ENCODE peak calls at places on chromosomes 7 and 10, in four cellular contexts. A is osteocyte, P is esophagus squamous epithelium, F is kidney epithelial cell. H is an unnamed sample.

GRCh38 chr7:150845471-150845870 is 6.8 kb upstream of the AOC1 start:
- DNase-seq in A (no peak), P (no peak), F (no peak), H (no peak)

GRCh38 chr10:38146579-38147333 is 52.6 kb downstream of the ZNF37A start:
- DNase-seq in A (no peak), P (no peak), F (no peak), H (no peak)

GRCh38 chr7:36366005-36366583 is 23.6 kb upstream of the ANLN start:
- DNase-seq in A (no peak), P (no peak), F (no peak), H (no peak)

GRCh38 chr10:1369197-1369596 is 313.0 kb downstream of the WDR37 start:
- DNase-seq in A (peak), P (no peak), F (no peak), H (no peak)

GRCh38 chr7:32400676-32401075 is 89.5 kb downstream of the LSM5 start:
- DNase-seq in A (peak), P (no peak), F (no peak), H (no peak)

GRCh38 chr10:47406870-47407648 is 23.0 kb upstream of the ZNF488 start:
- DNase-seq in A (no peak), P (no peak), F (peak), H (peak)

GRCh38 chr7:63008366-63008765 is 990.3 kb upstream of the ZNF722 start:
- DNase-seq in A (no peak), P (no peak), F (no peak), H (no peak)

GRCh38 chr10:133278577-133279265 is 2.1 kb upstream of the ADAM8 start:
- DNase-seq in A (no peak), P (peak), F (peak), H (peak)

GRCh38 chr10:1738950-1739349 is 1.6 kb upstream of the ADARB2 start:
- DNase-seq in A (no peak), P (no peak), F (no peak), H (no peak)

GRCh38 chr7:118185163-118185860 is 1.3 kb downstream of the LSM8 start:
- DNase-seq in A (no peak), P (no peak), F (no peak), H (peak)

GRCh38 chr7:90242369-90243168 is 2.4 kb upstream of the CFAP69 start:
- DNase-seq in A (no peak), P (no peak), F (no peak), H (no peak)

GRCh38 chr10:58326967-58327381 is 7.8 kb upstream of the UBE2D1 start:
- DNase-seq in A (no peak), P (no peak), F (no peak), H (peak)

GRCh38 chr10:13649844-13650520 is 63.2 kb downstream of the PRPF18 start:
- DNase-seq in A (no peak), P (no peak), F (no peak), H (no peak)

GRCh38 chr7:103810112-103810744 is 179.2 kb downstream of the RELN start:
- DNase-seq in A (no peak), P (no peak), F (peak), H (no peak)

GRCh38 chr7:145729701-145730100 is 386.9 kb upstream of the CNTNAP2 start:
- DNase-seq in A (no peak), P (no peak), F (no peak), H (no peak)

GRCh38 chr7:50190772-50191171 is 97.7 kb upstream of the ZPBP start:
- DNase-seq in A (no peak), P (no peak), F (no peak), H (no peak)

GRCh38 chr7:73442222-73442902 is 8.8 kb downstream of the FZD9 start:
- DNase-seq in A (no peak), P (no peak), F (no peak), H (no peak)

GRCh38 chr7:110839866-110840265 is 251.1 kb upstream of the LRRN3 start:
- DNase-seq in A (no peak), P (no peak), F (no peak), H (peak)

GRCh38 chr10:62019013-62019684 is 117.7 kb downstream of the ARID5B start:
- DNase-seq in A (no peak), P (no peak), F (no peak), H (peak)

GRCh38 chr10:49508249-49508648 is 30.7 kb downstream of the ERCC6 start:
- DNase-seq in A (no peak), P (no peak), F (no peak), H (no peak)

GRCh38 chr10:131948501-131948900 is 33.2 kb downstream of the BNIP3 start:
- DNase-seq in A (no peak), P (no peak), F (no peak), H (no peak)

GRCh38 chr10:128852449-128852848 is 614.6 kb upstream of the MGMT start:
- DNase-seq in A (peak), P (no peak), F (no peak), H (no peak)

GRCh38 chr10:15439381-15439837 is 68.3 kb upstream of the FAM171A1 start:
- DNase-seq in A (no peak), P (no peak), F (no peak), H (peak)

GRCh38 chr7:68688416-68689086 is 909.7 kb upstream of the AUTS2 start:
- DNase-seq in A (no peak), P (no peak), F (no peak), H (no peak)

GRCh38 chr10:112559328-112559727 is 112.3 kb downstream of the VTI1A start:
- DNase-seq in A (no peak), P (no peak), F (no peak), H (no peak)

GRCh38 chr10:6581750-6582697 is 1.9 kb upstream of the PRKCQ start:
- DNase-seq in A (no peak), P (no peak), F (no peak), H (no peak)

GRCh38 chr10:103659674-103660363 is 166.3 kb downstream of the NEURL1 start:
- DNase-seq in A (peak), P (no peak), F (peak), H (peak)

GRCh38 chr7:95324396-95324795 is at the start of gene PON1:
- DNase-seq in A (no peak), P (no peak), F (no peak), H (no peak)

GRCh38 chr7:105677803-105678583 is 96.7 kb upstream of the EFCAB10 start:
- DNase-seq in A (no peak), P (no peak), F (no peak), H (no peak)

GRCh38 chr7:135242096-135242684 is 8.6 kb downstream of the STRA8 start:
- DNase-seq in A (no peak), P (no peak), F (no peak), H (no peak)
- TF ChIP-seq CTCF in A (no peak), P (no peak), F (no peak), H (no peak)

GRCh38 chr10:2921956-2922680 is 145.2 kb upstream of the PFKP start:
- DNase-seq in A (no peak), P (no peak), F (peak), H (no peak)
- TF ChIP-seq CTCF in A (no peak), P (no peak), F (no peak), H (no peak)

GRCh38 chr7:15555385-15555859 is 6.4 kb downstream of the AGMO start:
- DNase-seq in A (no peak), P (no peak), F (no peak), H (peak)
- TF ChIP-seq CTCF in A (peak), P (no peak), F (peak), H (peak)

GRCh38 chr7:115349635-115350034 is 427.7 kb downstream of the MDFIC start:
- DNase-seq in A (no peak), P (no peak), F (no peak), H (no peak)
- TF ChIP-seq CTCF in A (no peak), P (no peak), F (no peak), H (no peak)

H was measured in fibroblast of pulmonary artery.